ENCODE peak calls at places on chromosomes 2 and 18, in six cellular contexts. O is hypothalamus, E is neural crest cell, A is ureter, W is astrocyte of the spinal cord, J is fibroblast of the aortic adventitia. X is an unnamed sample.

GRCh38 chr18:58671941-58672565 is 788 bp downstream of the MALT1 start:
- DNase-seq in O (peak; percentile 6), E (no peak), A (peak; percentile 54), W (peak; percentile 33), J (peak; percentile 42), X (no peak)

GRCh38 chr2:33521791-33522281 is 45.4 kb downstream of the RASGRP3 start:
- DNase-seq in O (no peak), E (no peak), A (no peak), W (peak; percentile 86), J (peak; percentile 98), X (no peak)

GRCh38 chr2:886072-887022 is 64.3 kb upstream of the SNTG2 start:
- DNase-seq in O (no peak), E (no peak), A (peak; percentile 35), W (no peak), J (no peak), X (no peak)

GRCh38 chr2:131365452-131365851 is 1.5 kb upstream of the RAB6D start:
- DNase-seq in O (no peak), E (no peak), A (no peak), W (no peak), J (no peak), X (no peak)

GRCh38 chr2:46615555-46616487 is 136.5 kb downstream of the TMEM247 start:
- DNase-seq in O (no peak), E (no peak), A (no peak), W (peak; percentile 20), J (peak; percentile 18), X (peak; percentile 24)

GRCh38 chr2:117571590-117572349 is 242.7 kb upstream of the DDX18 start:
- DNase-seq in O (no peak), E (no peak), A (no peak), W (no peak), J (no peak), X (no peak)

GRCh38 chr18:79609841-79610281 is 69.7 kb upstream of the CTDP1 start:
- DNase-seq in O (no peak), E (no peak), A (no peak), W (no peak), J (no peak), X (no peak)

GRCh38 chr2:42125887-42126594 is 43.1 kb upstream of the EML4 start:
- DNase-seq in O (no peak), E (no peak), A (no peak), W (no peak), J (peak; percentile 82), X (no peak)

GRCh38 chr2:196376984-196377877 is 205.9 kb upstream of the STK17B start:
- DNase-seq in O (no peak), E (no peak), A (no peak), W (peak; percentile 54), J (peak; percentile 78), X (no peak)

GRCh38 chr2:182522428-182522896 is 95.6 kb upstream of the PDE1A start:
- DNase-seq in O (no peak), E (no peak), A (no peak), W (peak; percentile 61), J (no peak), X (peak; percentile 55)

GRCh38 chr2:171319164-171319810 is 114.5 kb downstream of the METTL8 start:
- DNase-seq in O (no peak), E (no peak), A (no peak), W (peak; percentile 25), J (peak; percentile 44), X (no peak)

GRCh38 chr18:59268722-59269562 is 4.3 kb downstream of the RAX start:
- DNase-seq in O (no peak), E (peak; percentile 65), A (no peak), W (no peak), J (no peak), X (no peak)

GRCh38 chr18:9055185-9055584 is 47.3 kb upstream of the NDUFV2 start:
- DNase-seq in O (no peak), E (no peak), A (no peak), W (peak; percentile 86), J (peak; percentile 95), X (no peak)

GRCh38 chr2:100936070-100936741 is 65.9 kb upstream of the RPL31 start:
- DNase-seq in O (no peak), E (no peak), A (no peak), W (no peak), J (no peak), X (no peak)

GRCh38 chr2:148132400-148132799 is 111.5 kb downstream of the MBD5 start:
- DNase-seq in O (no peak), E (no peak), A (no peak), W (peak; percentile 42), J (peak; percentile 78), X (no peak)

GRCh38 chr2:46827274-46827930 is 88.2 kb downstream of the MCFD2 start:
- DNase-seq in O (no peak), E (no peak), A (peak; percentile 41), W (peak; percentile 65), J (peak; percentile 65), X (no peak)

GRCh38 chr2:146777181-146777580 is 1067.6 kb upstream of the ACVR2A start:
- DNase-seq in O (no peak), E (no peak), A (no peak), W (peak; percentile 5), J (no peak), X (no peak)

GRCh38 chr2:235458839-235459273 is 35.0 kb upstream of the AGAP1 start:
- DNase-seq in O (no peak), E (no peak), A (no peak), W (no peak), J (peak; percentile 22), X (no peak)

GRCh38 chr2:201118957-201119848 is 3.2 kb downstream of the CFLAR start:
- DNase-seq in O (no peak), E (no peak), A (no peak), W (peak; percentile 69), J (peak; percentile 57), X (no peak)

GRCh38 chr2:127829845-127830246 is 18.9 kb upstream of the WDR33 start:
- DNase-seq in O (no peak), E (no peak), A (no peak), W (no peak), J (no peak), X (no peak)

GRCh38 chr2:101782427-101782792 is 84.9 kb downstream of the MAP4K4 start:
- DNase-seq in O (no peak), E (no peak), A (no peak), W (no peak), J (no peak), X (no peak)

GRCh38 chr18:44579028-44579692 is 101.5 kb upstream of the SETBP1 start:
- DNase-seq in O (no peak), E (no peak), A (no peak), W (peak; percentile 59), J (no peak), X (no peak)

GRCh38 chr2:1628893-1629292 is 115.4 kb downstream of the PXDN start:
- DNase-seq in O (no peak), E (no peak), A (no peak), W (no peak), J (peak; percentile 84), X (peak; percentile 7)

GRCh38 chr2:162838141-162838500 is 446 bp downstream of the KCNH7 start:
- DNase-seq in O (no peak), E (no peak), A (no peak), W (no peak), J (no peak), X (no peak)

GRCh38 chr2:69588945-69589344 is 54.6 kb downstream of the AAK1 start:
- DNase-seq in O (no peak), E (no peak), A (no peak), W (no peak), J (no peak), X (no peak)

GRCh38 chr2:85769987-85770362 is 16.2 kb downstream of the ATOH8 start:
- DNase-seq in O (no peak), E (no peak), A (no peak), W (no peak), J (no peak), X (no peak)

GRCh38 chr2:121805767-121806145 is 50.3 kb downstream of the TSN start:
- DNase-seq in O (no peak), E (no peak), A (no peak), W (no peak), J (no peak), X (no peak)

GRCh38 chr2:100451734-100452133 is 18.5 kb upstream of the NMS start:
- DNase-seq in O (no peak), E (no peak), A (no peak), W (no peak), J (no peak), X (no peak)

GRCh38 chr18:9868857-9869712 is 16.7 kb upstream of the TXNDC2 start:
- DNase-seq in O (no peak), E (no peak), A (no peak), W (no peak), J (no peak), X (no peak)

GRCh38 chr18:8707946-8708345 is 2.6 kb downstream of the MTCL1 start:
- DNase-seq in O (no peak), E (no peak), A (no peak), W (no peak), J (no peak), X (no peak)

GRCh38 chr2:45510701-45511420 is 100.2 kb downstream of the SRBD1 start:
- DNase-seq in O (no peak), E (no peak), A (no peak), W (no peak), J (no peak), X (no peak)

X was measured in midbrain.